ENCODE peak calls at places on chromosomes 12 and 14, in ten cellular contexts. One of them, this sample, is unnamed.

GRCh38 chr12:16506394-16506793 is 99.6 kb downstream of the LMO3 start:
- ATAC-seq in activated naive CD8-positive, alpha-beta T cell treated with anti-CD3 and anti-CD28 coated beads, Interleukin-2, amount 50 U/mL, for 24 hours: no peak
- ATAC-seq in lung: no peak
- ATAC-seq in gastroesophageal sphincter: no peak
- ATAC-seq in activated T-helper 17 cell treated with anti-CD3 and anti-CD28 coated beads, Interleukin-2, amount 50 U/mL, for 72 hours: no peak
- ATAC-seq in heart right ventricle: no peak
- ATAC-seq in activated T-cell treated with anti-CD3 and anti-CD28 coated beads, Interleukin-2, amount 50 U/mL, for 4 hours: no peak
- ATAC-seq in RWPE2: no peak
- ATAC-seq in heart left ventricle: no peak
- ATAC-seq in effector memory CD8-positive, alpha-beta T cell: no peak
- ATAC-seq in this sample: peak; percentile 8

GRCh38 chr12:46944104-46944503 is 118.3 kb upstream of the SLC38A4 start:
- ATAC-seq in activated naive CD8-positive, alpha-beta T cell treated with anti-CD3 and anti-CD28 coated beads, Interleukin-2, amount 50 U/mL, for 24 hours: no peak
- ATAC-seq in lung: no peak
- ATAC-seq in gastroesophageal sphincter: no peak
- ATAC-seq in activated T-helper 17 cell treated with anti-CD3 and anti-CD28 coated beads, Interleukin-2, amount 50 U/mL, for 72 hours: no peak
- ATAC-seq in heart right ventricle: peak; percentile 37
- ATAC-seq in activated T-cell treated with anti-CD3 and anti-CD28 coated beads, Interleukin-2, amount 50 U/mL, for 4 hours: no peak
- ATAC-seq in RWPE2: peak; percentile 44
- ATAC-seq in heart left ventricle: no peak
- ATAC-seq in effector memory CD8-positive, alpha-beta T cell: no peak
- ATAC-seq in this sample: no peak

GRCh38 chr14:104876251-104876699 is 11.2 kb downstream of the CEP170B start:
- ATAC-seq in activated naive CD8-positive, alpha-beta T cell treated with anti-CD3 and anti-CD28 coated beads, Interleukin-2, amount 50 U/mL, for 24 hours: peak; percentile 42
- ATAC-seq in lung: peak; percentile 28
- ATAC-seq in gastroesophageal sphincter: no peak
- ATAC-seq in activated T-helper 17 cell treated with anti-CD3 and anti-CD28 coated beads, Interleukin-2, amount 50 U/mL, for 72 hours: peak; percentile 85
- ATAC-seq in heart right ventricle: peak; percentile 28
- ATAC-seq in activated T-cell treated with anti-CD3 and anti-CD28 coated beads, Interleukin-2, amount 50 U/mL, for 4 hours: peak; percentile 84
- ATAC-seq in RWPE2: peak; percentile 37
- ATAC-seq in heart left ventricle: peak; percentile 40
- ATAC-seq in effector memory CD8-positive, alpha-beta T cell: peak; percentile 80
- ATAC-seq in this sample: peak; percentile 29

GRCh38 chr14:56868660-56869059 is 58.4 kb upstream of the OTX2 start:
- ATAC-seq in activated naive CD8-positive, alpha-beta T cell treated with anti-CD3 and anti-CD28 coated beads, Interleukin-2, amount 50 U/mL, for 24 hours: no peak
- ATAC-seq in lung: no peak
- ATAC-seq in gastroesophageal sphincter: no peak
- ATAC-seq in activated T-helper 17 cell treated with anti-CD3 and anti-CD28 coated beads, Interleukin-2, amount 50 U/mL, for 72 hours: no peak
- ATAC-seq in heart right ventricle: no peak
- ATAC-seq in activated T-cell treated with anti-CD3 and anti-CD28 coated beads, Interleukin-2, amount 50 U/mL, for 4 hours: no peak
- ATAC-seq in RWPE2: no peak
- ATAC-seq in heart left ventricle: no peak
- ATAC-seq in effector memory CD8-positive, alpha-beta T cell: no peak
- ATAC-seq in this sample: no peak

GRCh38 chr12:120172053-120172452 is 22.5 kb downstream of the GCN1 start:
- ATAC-seq in activated naive CD8-positive, alpha-beta T cell treated with anti-CD3 and anti-CD28 coated beads, Interleukin-2, amount 50 U/mL, for 24 hours: peak; percentile 77
- ATAC-seq in lung: no peak
- ATAC-seq in gastroesophageal sphincter: no peak
- ATAC-seq in activated T-helper 17 cell treated with anti-CD3 and anti-CD28 coated beads, Interleukin-2, amount 50 U/mL, for 72 hours: peak; percentile 19
- ATAC-seq in heart right ventricle: no peak
- ATAC-seq in activated T-cell treated with anti-CD3 and anti-CD28 coated beads, Interleukin-2, amount 50 U/mL, for 4 hours: no peak
- ATAC-seq in RWPE2: no peak
- ATAC-seq in heart left ventricle: no peak
- ATAC-seq in effector memory CD8-positive, alpha-beta T cell: no peak
- ATAC-seq in this sample: no peak

GRCh38 chr14:105837349-105838063 is 311.1 kb downstream of the TMEM121 start:
- ATAC-seq in activated naive CD8-positive, alpha-beta T cell treated with anti-CD3 and anti-CD28 coated beads, Interleukin-2, amount 50 U/mL, for 24 hours: no peak
- ATAC-seq in lung: no peak
- ATAC-seq in gastroesophageal sphincter: no peak
- ATAC-seq in activated T-helper 17 cell treated with anti-CD3 and anti-CD28 coated beads, Interleukin-2, amount 50 U/mL, for 72 hours: no peak
- ATAC-seq in heart right ventricle: no peak
- ATAC-seq in activated T-cell treated with anti-CD3 and anti-CD28 coated beads, Interleukin-2, amount 50 U/mL, for 4 hours: no peak
- ATAC-seq in RWPE2: no peak
- ATAC-seq in heart left ventricle: no peak
- ATAC-seq in effector memory CD8-positive, alpha-beta T cell: no peak
- ATAC-seq in this sample: no peak

GRCh38 chr14:69582207-69582606 is 7.5 kb upstream of the CCDC177 start:
- ATAC-seq in activated naive CD8-positive, alpha-beta T cell treated with anti-CD3 and anti-CD28 coated beads, Interleukin-2, amount 50 U/mL, for 24 hours: no peak
- ATAC-seq in lung: no peak
- ATAC-seq in gastroesophageal sphincter: no peak
- ATAC-seq in activated T-helper 17 cell treated with anti-CD3 and anti-CD28 coated beads, Interleukin-2, amount 50 U/mL, for 72 hours: no peak
- ATAC-seq in heart right ventricle: no peak
- ATAC-seq in activated T-cell treated with anti-CD3 and anti-CD28 coated beads, Interleukin-2, amount 50 U/mL, for 4 hours: no peak
- ATAC-seq in RWPE2: no peak
- ATAC-seq in heart left ventricle: peak; percentile 36
- ATAC-seq in effector memory CD8-positive, alpha-beta T cell: no peak
- ATAC-seq in this sample: no peak

GRCh38 chr14:105195051-105195450 is 13.9 kb upstream of the NUDT14 start:
- ATAC-seq in activated naive CD8-positive, alpha-beta T cell treated with anti-CD3 and anti-CD28 coated beads, Interleukin-2, amount 50 U/mL, for 24 hours: no peak
- ATAC-seq in lung: no peak
- ATAC-seq in gastroesophageal sphincter: no peak
- ATAC-seq in activated T-helper 17 cell treated with anti-CD3 and anti-CD28 coated beads, Interleukin-2, amount 50 U/mL, for 72 hours: no peak
- ATAC-seq in heart right ventricle: no peak
- ATAC-seq in activated T-cell treated with anti-CD3 and anti-CD28 coated beads, Interleukin-2, amount 50 U/mL, for 4 hours: no peak
- ATAC-seq in RWPE2: no peak
- ATAC-seq in heart left ventricle: no peak
- ATAC-seq in effector memory CD8-positive, alpha-beta T cell: no peak
- ATAC-seq in this sample: no peak

GRCh38 chr14:68695326-68695768 is 97.5 kb downstream of the ZFP36L1 start:
- ATAC-seq in activated naive CD8-positive, alpha-beta T cell treated with anti-CD3 and anti-CD28 coated beads, Interleukin-2, amount 50 U/mL, for 24 hours: peak; percentile 93
- ATAC-seq in lung: peak; percentile 70
- ATAC-seq in gastroesophageal sphincter: peak; percentile 86
- ATAC-seq in activated T-helper 17 cell treated with anti-CD3 and anti-CD28 coated beads, Interleukin-2, amount 50 U/mL, for 72 hours: peak; percentile 98
- ATAC-seq in heart right ventricle: no peak
- ATAC-seq in activated T-cell treated with anti-CD3 and anti-CD28 coated beads, Interleukin-2, amount 50 U/mL, for 4 hours: peak; percentile 89
- ATAC-seq in RWPE2: peak; percentile 97
- ATAC-seq in heart left ventricle: peak; percentile 91
- ATAC-seq in effector memory CD8-positive, alpha-beta T cell: peak; percentile 82
- ATAC-seq in this sample: peak; percentile 91

GRCh38 chr14:38080696-38081095 is 127.0 kb upstream of the SSTR1 start:
- ATAC-seq in activated naive CD8-positive, alpha-beta T cell treated with anti-CD3 and anti-CD28 coated beads, Interleukin-2, amount 50 U/mL, for 24 hours: no peak
- ATAC-seq in lung: no peak
- ATAC-seq in gastroesophageal sphincter: no peak
- ATAC-seq in activated T-helper 17 cell treated with anti-CD3 and anti-CD28 coated beads, Interleukin-2, amount 50 U/mL, for 72 hours: no peak
- ATAC-seq in heart right ventricle: no peak
- ATAC-seq in activated T-cell treated with anti-CD3 and anti-CD28 coated beads, Interleukin-2, amount 50 U/mL, for 4 hours: no peak
- ATAC-seq in RWPE2: no peak
- ATAC-seq in heart left ventricle: no peak
- ATAC-seq in effector memory CD8-positive, alpha-beta T cell: no peak
- ATAC-seq in this sample: no peak

GRCh38 chr12:27635349-27635972 is 60.8 kb upstream of the REP15 start:
- ATAC-seq in activated naive CD8-positive, alpha-beta T cell treated with anti-CD3 and anti-CD28 coated beads, Interleukin-2, amount 50 U/mL, for 24 hours: peak; percentile 43
- ATAC-seq in lung: no peak
- ATAC-seq in gastroesophageal sphincter: peak; percentile 55
- ATAC-seq in activated T-helper 17 cell treated with anti-CD3 and anti-CD28 coated beads, Interleukin-2, amount 50 U/mL, for 72 hours: no peak
- ATAC-seq in heart right ventricle: no peak
- ATAC-seq in activated T-cell treated with anti-CD3 and anti-CD28 coated beads, Interleukin-2, amount 50 U/mL, for 4 hours: no peak
- ATAC-seq in RWPE2: peak; percentile 41
- ATAC-seq in heart left ventricle: peak; percentile 24
- ATAC-seq in effector memory CD8-positive, alpha-beta T cell: no peak
- ATAC-seq in this sample: no peak

GRCh38 chr14:75825147-75825592 is 156.6 kb downstream of the TGFB3 start:
- ATAC-seq in activated naive CD8-positive, alpha-beta T cell treated with anti-CD3 and anti-CD28 coated beads, Interleukin-2, amount 50 U/mL, for 24 hours: no peak
- ATAC-seq in lung: no peak
- ATAC-seq in gastroesophageal sphincter: peak; percentile 52
- ATAC-seq in activated T-helper 17 cell treated with anti-CD3 and anti-CD28 coated beads, Interleukin-2, amount 50 U/mL, for 72 hours: no peak
- ATAC-seq in heart right ventricle: peak; percentile 66
- ATAC-seq in activated T-cell treated with anti-CD3 and anti-CD28 coated beads, Interleukin-2, amount 50 U/mL, for 4 hours: no peak
- ATAC-seq in RWPE2: no peak
- ATAC-seq in heart left ventricle: peak; percentile 38
- ATAC-seq in effector memory CD8-positive, alpha-beta T cell: no peak
- ATAC-seq in this sample: peak; percentile 56

GRCh38 chr14:94615823-94616570 is 3.8 kb downstream of the SERPINA3 start:
- ATAC-seq in activated naive CD8-positive, alpha-beta T cell treated with anti-CD3 and anti-CD28 coated beads, Interleukin-2, amount 50 U/mL, for 24 hours: no peak
- ATAC-seq in lung: no peak
- ATAC-seq in gastroesophageal sphincter: no peak
- ATAC-seq in activated T-helper 17 cell treated with anti-CD3 and anti-CD28 coated beads, Interleukin-2, amount 50 U/mL, for 72 hours: no peak
- ATAC-seq in heart right ventricle: no peak
- ATAC-seq in activated T-cell treated with anti-CD3 and anti-CD28 coated beads, Interleukin-2, amount 50 U/mL, for 4 hours: no peak
- ATAC-seq in RWPE2: no peak
- ATAC-seq in heart left ventricle: no peak
- ATAC-seq in effector memory CD8-positive, alpha-beta T cell: no peak
- ATAC-seq in this sample: peak; percentile 13

GRCh38 chr12:4355843-4356327 is 23.6 kb downstream of the FGF23 start:
- ATAC-seq in activated naive CD8-positive, alpha-beta T cell treated with anti-CD3 and anti-CD28 coated beads, Interleukin-2, amount 50 U/mL, for 24 hours: no peak
- ATAC-seq in lung: no peak
- ATAC-seq in gastroesophageal sphincter: no peak
- ATAC-seq in activated T-helper 17 cell treated with anti-CD3 and anti-CD28 coated beads, Interleukin-2, amount 50 U/mL, for 72 hours: peak; percentile 65
- ATAC-seq in heart right ventricle: peak; percentile 37
- ATAC-seq in activated T-cell treated with anti-CD3 and anti-CD28 coated beads, Interleukin-2, amount 50 U/mL, for 4 hours: peak; percentile 21
- ATAC-seq in RWPE2: no peak
- ATAC-seq in heart left ventricle: peak; percentile 12
- ATAC-seq in effector memory CD8-positive, alpha-beta T cell: no peak
- ATAC-seq in this sample: no peak

GRCh38 chr14:90274019-90274418 is 17.7 kb downstream of the PSMC1 start:
- ATAC-seq in activated naive CD8-positive, alpha-beta T cell treated with anti-CD3 and anti-CD28 coated beads, Interleukin-2, amount 50 U/mL, for 24 hours: no peak
- ATAC-seq in lung: no peak
- ATAC-seq in gastroesophageal sphincter: peak; percentile 26
- ATAC-seq in activated T-helper 17 cell treated with anti-CD3 and anti-CD28 coated beads, Interleukin-2, amount 50 U/mL, for 72 hours: no peak
- ATAC-seq in heart right ventricle: peak; percentile 26
- ATAC-seq in activated T-cell treated with anti-CD3 and anti-CD28 coated beads, Interleukin-2, amount 50 U/mL, for 4 hours: peak; percentile 12
- ATAC-seq in RWPE2: peak; percentile 30
- ATAC-seq in heart left ventricle: peak; percentile 5
- ATAC-seq in effector memory CD8-positive, alpha-beta T cell: peak; percentile 8
- ATAC-seq in this sample: peak; percentile 47

GRCh38 chr12:2205961-2206360 is 153.2 kb downstream of the CACNA1C start:
- ATAC-seq in activated naive CD8-positive, alpha-beta T cell treated with anti-CD3 and anti-CD28 coated beads, Interleukin-2, amount 50 U/mL, for 24 hours: no peak
- ATAC-seq in lung: no peak
- ATAC-seq in gastroesophageal sphincter: no peak
- ATAC-seq in activated T-helper 17 cell treated with anti-CD3 and anti-CD28 coated beads, Interleukin-2, amount 50 U/mL, for 72 hours: no peak
- ATAC-seq in heart right ventricle: no peak
- ATAC-seq in activated T-cell treated with anti-CD3 and anti-CD28 coated beads, Interleukin-2, amount 50 U/mL, for 4 hours: no peak
- ATAC-seq in RWPE2: no peak
- ATAC-seq in heart left ventricle: no peak
- ATAC-seq in effector memory CD8-positive, alpha-beta T cell: no peak
- ATAC-seq in this sample: no peak

GRCh38 chr12:60704171-60704914 is 1108.5 kb downstream of the SLC16A7 start:
- ATAC-seq in activated naive CD8-positive, alpha-beta T cell treated with anti-CD3 and anti-CD28 coated beads, Interleukin-2, amount 50 U/mL, for 24 hours: no peak
- ATAC-seq in lung: no peak
- ATAC-seq in gastroesophageal sphincter: no peak
- ATAC-seq in activated T-helper 17 cell treated with anti-CD3 and anti-CD28 coated beads, Interleukin-2, amount 50 U/mL, for 72 hours: no peak
- ATAC-seq in heart right ventricle: no peak
- ATAC-seq in activated T-cell treated with anti-CD3 and anti-CD28 coated beads, Interleukin-2, amount 50 U/mL, for 4 hours: no peak
- ATAC-seq in RWPE2: no peak
- ATAC-seq in heart left ventricle: no peak
- ATAC-seq in effector memory CD8-positive, alpha-beta T cell: no peak
- ATAC-seq in this sample: no peak

GRCh38 chr14:92922883-92923743 is at the start of gene CHGA:
- ATAC-seq in activated naive CD8-positive, alpha-beta T cell treated with anti-CD3 and anti-CD28 coated beads, Interleukin-2, amount 50 U/mL, for 24 hours: peak; percentile 47
- ATAC-seq in lung: peak; percentile 62
- ATAC-seq in gastroesophageal sphincter: peak; percentile 68
- ATAC-seq in activated T-helper 17 cell treated with anti-CD3 and anti-CD28 coated beads, Interleukin-2, amount 50 U/mL, for 72 hours: no peak
- ATAC-seq in heart right ventricle: peak; percentile 89
- ATAC-seq in activated T-cell treated with anti-CD3 and anti-CD28 coated beads, Interleukin-2, amount 50 U/mL, for 4 hours: peak; percentile 72
- ATAC-seq in RWPE2: peak; percentile 37
- ATAC-seq in heart left ventricle: peak; percentile 90
- ATAC-seq in effector memory CD8-positive, alpha-beta T cell: peak; percentile 61
- ATAC-seq in this sample: peak; percentile 62

This sample was measured in stimulated activated memory B cell treated with anti-CD40 and anti-IgM and Interleukin-4, amounts not matched to agents 10 μg/mL and 1 μg/mL and 100 μg/mL, for 72 hours.